ENCODE peak calls at places on chromosomes 5 and 9, in five cellular contexts. S is upper lobe of left lung, U is lower lobe of right lung, K is Karpas-422, G is neuronal stem cell. B is an unnamed sample. For H3K4me1 and H3K27me3, the result is how much of the 10 kb centered on the place peaks cover.

GRCh38 chr5:142807378-142807911 is 37.3 kb downstream of the ARHGAP26 start:
- DNase-seq in S (no peak), U (no peak), K (peak), G (no peak), B (no peak)

GRCh38 chr5:147310059-147310704 is 75.4 kb downstream of the STK32A start:
- DNase-seq in S (peak), U (peak), K (no peak), G (no peak), B (peak)

GRCh38 chr5:50564079-50564478 is 102.4 kb upstream of the PARP8 start:
- DNase-seq in S (no peak), U (no peak), K (no peak), G (no peak), B (no peak)

GRCh38 chr5:126395198-126395597 is 28.0 kb upstream of the GRAMD2B start:
- DNase-seq in S (no peak), U (no peak), K (no peak), G (no peak), B (peak)

GRCh38 chr5:142014911-142015584 is 2.2 kb upstream of the GNPDA1 start:
- DNase-seq in S (no peak), U (no peak), K (peak), G (no peak), B (no peak)

GRCh38 chr9:124694394-124695279 is 76.5 kb downstream of the NR6A1 start:
- DNase-seq in S (no peak), U (no peak), K (no peak), G (no peak), B (no peak)

GRCh38 chr9:114098021-114098659 is 952 bp downstream of the KIF12 start:
- DNase-seq in S (peak), U (peak), K (no peak), G (peak), B (no peak)

GRCh38 chr5:177089146-177089545 is 2.4 kb downstream of the FGFR4 start:
- DNase-seq in S (no peak), U (no peak), K (no peak), G (no peak), B (no peak)

GRCh38 chr5:61969761-61970160 is 336.2 kb upstream of the KIF2A start:
- DNase-seq in S (no peak), U (no peak), K (no peak), G (no peak), B (no peak)

GRCh38 chr9:120926397-120926928 is at the start of gene TRAF1:
- DNase-seq in S (no peak), U (no peak), K (peak), G (no peak), B (no peak)

GRCh38 chr5:100758780-100759179 is 144.3 kb downstream of the ST8SIA4 start:
- DNase-seq in S (no peak), U (no peak), K (no peak), G (no peak), B (no peak)

GRCh38 chr5:142671801-142672200 is 14.1 kb downstream of the FGF1 start:
- DNase-seq in S (no peak), U (no peak), K (no peak), G (no peak), B (peak)

GRCh38 chr5:135229679-135230132 is 169.3 kb downstream of the MACROH2A1 start:
- DNase-seq in S (no peak), U (no peak), K (no peak), G (no peak), B (no peak)

GRCh38 chr9:86985132-86985531 is 37.8 kb upstream of the GAS1 start:
- DNase-seq in S (no peak), U (no peak), K (no peak), G (no peak), B (no peak)

GRCh38 chr5:112312810-112313209 is 106.3 kb downstream of the EPB41L4A start:
- DNase-seq in S (no peak), U (no peak), K (no peak), G (no peak), B (no peak)

GRCh38 chr5:140631831-140632365 is 1.1 kb downstream of the CD14 start:
- DNase-seq in S (peak), U (no peak), K (no peak), G (no peak), B (no peak)

GRCh38 chr5:73129143-73129542 is 8.8 kb downstream of the TMEM171 start:
- DNase-seq in S (no peak), U (no peak), K (no peak), G (no peak), B (no peak)

GRCh38 chr5:74281191-74281590 is 359.3 kb downstream of the ENC1 start:
- DNase-seq in S (no peak), U (no peak), K (no peak), G (no peak), B (no peak)

GRCh38 chr9:36746415-36746814 is 173.7 kb downstream of the MELK start:
- DNase-seq in S (no peak), U (no peak), K (no peak), G (no peak), B (no peak)

GRCh38 chr9:136700959-136701664 is 11.3 kb upstream of the DIPK1B start:
- DNase-seq in S (peak), U (peak), K (no peak), G (no peak), B (no peak)

GRCh38 chr9:130680836-130681768 is 12.5 kb upstream of the EXOSC2 start:
- DNase-seq in S (peak), U (peak), K (peak), G (no peak), B (peak)

GRCh38 chr5:68267044-68267443 is 51.5 kb downstream of the PIK3R1 start:
- DNase-seq in S (no peak), U (no peak), K (no peak), G (no peak), B (no peak)

GRCh38 chr5:140056880-140057279 is 13.8 kb upstream of the NRG2 start:
- DNase-seq in S (no peak), U (no peak), K (no peak), G (no peak), B (no peak)

GRCh38 chr9:108477538-108478006 is 378.2 kb downstream of the ACTL7B start:
- DNase-seq in S (no peak), U (no peak), K (no peak), G (no peak), B (no peak)

GRCh38 chr5:139473565-139473964 is 2.8 kb downstream of the SMIM33 start:
- DNase-seq in S (no peak), U (no peak), K (no peak), G (no peak), B (no peak)

GRCh38 chr9:21155501-21155900 is 11.0 kb downstream of the IFNA21 start:
- DNase-seq in S (no peak), U (no peak), K (no peak), G (no peak), B (no peak)

GRCh38 chr9:28539432-28539831 is 966.2 kb upstream of the C9orf72 start:
- DNase-seq in S (no peak), U (no peak), K (no peak), G (no peak), B (no peak)

GRCh38 chr5:140112685-140113179 is 1.2 kb upstream of the PURA start:
- DNase-seq in S (no peak), U (no peak), K (peak), G (no peak), B (no peak)

GRCh38 chr5:107875834-107876233 is 205.1 kb upstream of the EFNA5 start:
- DNase-seq in S (no peak), U (no peak), K (no peak), G (no peak), B (peak)

GRCh38 chr5:59322887-59323286 is 570.6 kb downstream of the PDE4D start:
- DNase-seq in S (no peak), U (no peak), K (no peak), G (no peak), B (no peak)

GRCh38 chr9:113501821-113502220 is 38.3 kb downstream of the RGS3 start:
- DNase-seq in S (no peak), U (no peak), K (no peak), G (no peak), B (no peak)

GRCh38 chr9:110126986-110127864 is 80.7 kb downstream of the C9orf152 start:
- DNase-seq in S (no peak), U (peak), K (no peak), G (no peak), B (no peak)

GRCh38 chr5:34022131-34022705 is 14.4 kb upstream of the AMACR start:
- DNase-seq in S (no peak), U (no peak), K (no peak), G (no peak), B (no peak)

GRCh38 chr9:118009585-118009984 is 305.4 kb downstream of the TLR4 start:
- DNase-seq in S (no peak), U (no peak), K (no peak), G (no peak), B (no peak)

GRCh38 chr9:36217256-36217968 is 26.7 kb downstream of the CLTA start:
- DNase-seq in S (no peak), U (no peak), K (no peak), G (no peak), B (no peak)

GRCh38 chr5:32612134-32612888 is 27.0 kb downstream of the SUB1 start:
- DNase-seq in S (no peak), U (no peak), K (no peak), G (no peak), B (no peak)

GRCh38 chr5:126540631-126541030 is 54.4 kb downstream of the ALDH7A1 start:
- DNase-seq in S (no peak), U (no peak), K (no peak), G (no peak), B (no peak)

GRCh38 chr5:119795768-119796167 is 166.4 kb downstream of the FAM170A start:
- DNase-seq in S (no peak), U (no peak), K (no peak), G (no peak), B (no peak)

DNA sequence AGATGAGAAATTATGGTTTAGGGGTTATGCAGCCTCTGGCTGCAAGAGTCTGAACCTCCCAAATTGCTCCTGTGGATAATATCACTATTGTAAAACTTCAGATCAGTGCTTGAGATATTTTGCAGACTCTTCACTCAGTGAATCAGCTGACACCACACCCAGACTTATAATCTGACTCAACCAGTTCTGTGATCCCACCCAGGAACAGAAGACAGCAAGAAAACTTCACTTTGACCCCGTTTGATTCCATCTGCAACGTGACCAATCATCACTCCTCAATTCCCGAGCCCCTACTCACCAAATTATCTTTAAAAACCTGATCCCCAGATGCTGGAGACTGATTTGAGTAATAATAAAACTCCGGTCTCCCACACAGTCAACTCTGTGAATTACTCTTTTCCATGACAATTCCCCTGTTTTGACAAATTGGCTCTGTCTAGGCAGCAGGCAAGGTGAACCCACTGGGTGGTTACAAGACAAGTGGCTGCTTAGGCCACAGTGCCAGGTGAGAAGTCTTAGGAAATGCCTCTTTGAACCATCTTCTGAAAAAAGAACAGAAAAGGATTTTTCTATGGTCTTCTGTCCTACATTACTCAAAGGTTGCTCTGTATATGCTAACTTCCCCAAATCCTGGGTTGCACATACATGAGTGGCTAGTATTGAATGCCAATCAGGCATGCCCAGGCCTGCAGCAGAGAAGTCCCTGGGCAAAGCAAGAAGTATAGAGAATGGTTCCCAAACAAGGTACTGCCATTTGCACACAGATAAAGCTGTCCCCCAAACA is 588.0 kb downstream of the PRELID2 start:
- DNase-seq in S (no peak), U (no peak), K (no peak), G (no peak), B (no peak)
- H3K4me1 ChIP-seq in S (under half), U (under half), K (under half), G (under half), B (under half)

GRCh38 chr9:93492327-93492726 is 38.9 kb upstream of the FAM120AOS start:
- DNase-seq in S (no peak), U (no peak), K (no peak), G (no peak), B (no peak)
- H3K27ac ChIP-seq in S (no peak), U (no peak), K (no peak), G (no peak), B (no peak)

GRCh38 chr5:93571111-93571977 is 9.7 kb downstream of the NR2F1-AS1 start:
- DNase-seq in S (peak), U (no peak), K (no peak), G (no peak), B (no peak)
- H3K27me3 ChIP-seq in S (under half), U (half or more), K (under half), G (under half), B (under half)

GRCh38 chr5:160548949-160549665 is 127.5 kb downstream of the PTTG1 start:
- DNase-seq in S (no peak), U (no peak), K (no peak), G (no peak), B (no peak)
- H3K4me1 ChIP-seq in S (under half), U (under half), K (under half), G (under half), B (under half)

GRCh38 chr5:132444841-132445639 is 45.5 kb downstream of the IRF1 start:
- DNase-seq in S (no peak), U (no peak), K (no peak), G (no peak), B (no peak)
- H3K27ac ChIP-seq in S (peak), U (peak), K (no peak), G (no peak), B (no peak)

GRCh38 chr9:133655701-133656100 is 19.5 kb downstream of the DBH start:
- DNase-seq in S (peak), U (no peak), K (no peak), G (no peak), B (no peak)

GRCh38 chr9:133656211-133657119 is 20.3 kb downstream of the DBH start:
- DNase-seq in S (peak), U (no peak), K (no peak), G (no peak), B (no peak)

GRCh38 chr9:133659566-133659965 is 23.4 kb downstream of the DBH start:
- DNase-seq in S (peak), U (no peak), K (no peak), G (no peak), B (no peak)

GRCh38 chr9:133657120-133657661 is 21.0 kb downstream of the DBH start:
- DNase-seq in S (peak), U (peak), K (no peak), G (no peak), B (no peak)

DNA sequence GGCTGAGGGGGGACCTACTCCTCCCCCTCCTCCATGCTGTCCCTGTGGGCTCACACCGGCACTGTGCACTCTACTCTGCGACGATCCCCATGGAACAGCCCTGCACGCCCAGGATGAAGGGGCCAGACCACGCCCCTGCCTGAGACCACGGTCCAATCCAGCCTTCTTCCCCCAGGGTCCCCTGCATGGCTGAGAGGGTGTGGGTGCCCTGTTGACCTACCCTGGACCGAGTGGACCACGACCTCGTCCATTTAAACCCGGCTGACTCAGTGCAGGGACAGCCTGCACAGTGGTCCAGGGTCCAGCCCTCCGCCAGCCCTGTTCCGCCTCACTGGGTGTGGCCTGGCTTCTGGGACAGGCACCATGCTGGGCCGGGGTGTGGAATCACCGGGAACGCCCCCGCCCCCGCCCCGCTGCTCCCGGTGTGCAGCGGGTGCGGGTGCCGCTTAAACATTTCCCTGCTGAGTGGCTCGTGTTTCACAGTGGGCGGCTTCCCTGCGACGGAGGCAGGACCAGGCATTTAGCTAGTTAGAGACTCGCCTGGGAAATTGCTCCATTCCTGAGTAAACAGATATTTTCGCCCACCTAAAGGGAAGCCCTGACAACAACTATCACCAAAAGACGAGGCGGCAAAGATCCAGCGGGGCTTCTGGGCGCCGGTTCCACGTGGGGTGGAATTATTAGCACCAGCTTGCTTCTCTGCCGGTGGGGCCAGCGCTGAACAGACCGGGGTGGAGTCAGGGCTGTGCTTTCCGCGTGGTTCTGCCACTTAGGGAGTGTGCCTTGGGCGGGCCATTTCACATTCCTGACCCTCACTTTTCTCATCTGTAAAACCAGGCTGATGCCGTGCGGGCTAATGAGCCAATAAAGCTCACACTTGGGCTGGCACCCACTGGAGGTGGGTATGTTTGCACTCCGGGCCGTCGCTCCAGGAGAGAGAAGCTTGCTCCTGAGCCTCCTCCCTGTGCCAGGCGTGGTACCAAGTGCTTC is 22.6 kb downstream of the DBH start:
- DNase-seq in S (peak), U (no peak), K (no peak), G (peak), B (no peak)
- H3K27me3 ChIP-seq in S (under half), U (under half), K (under half), G (under half), B (under half)

GRCh38 chr9:98280162-98280561 is 24.7 kb upstream of the TBC1D2 start:
- DNase-seq in S (no peak), U (no peak), K (no peak), G (no peak), B (no peak)
- H3K4me1 ChIP-seq in S (under half), U (under half), K (under half), G (under half), B (under half)

GRCh38 chr5:113523168-113523567 is 9.7 kb downstream of the YTHDC2 start:
- DNase-seq in S (no peak), U (no peak), K (no peak), G (no peak), B (no peak)

GRCh38 chr5:113519412-113519811 is 5.9 kb downstream of the YTHDC2 start:
- DNase-seq in S (no peak), U (no peak), K (no peak), G (no peak), B (no peak)

GRCh38 chr5:113520899-113521298 is 7.4 kb downstream of the YTHDC2 start:
- DNase-seq in S (no peak), U (no peak), K (no peak), G (no peak), B (no peak)

GRCh38 chr5:113518884-113519283 is 5.4 kb downstream of the YTHDC2 start:
- DNase-seq in S (no peak), U (no peak), K (no peak), G (no peak), B (no peak)

GRCh38 chr5:113520429-113520828 is 6.9 kb downstream of the YTHDC2 start:
- DNase-seq in S (no peak), U (no peak), K (no peak), G (no peak), B (no peak)
- H3K27ac ChIP-seq in S (no peak), U (no peak), K (no peak), G (no peak), B (no peak)

GRCh38 chr5:173326501-173326960 is 1.7 kb downstream of the STC2 start:
- DNase-seq in S (no peak), U (no peak), K (no peak), G (no peak), B (peak)
- H3K27me3 ChIP-seq in S (under half), U (half or more), K (under half), G (under half), B (under half)

B was measured in SJSA1.